ENCODE peak calls at places on chromosome 10, in six cellular contexts. One of them, this sample, is unnamed.

GRCh38 chr10:77507313-77507712 is 130.3 kb downstream of the KCNMA1 start:
- DNase-seq in sigmoid colon: no peak
- DNase-seq in lower lobe of right lung: no peak
- DNase-seq in CD8-positive, alpha-beta T cell: no peak
- DNase-seq in transverse colon: no peak
- DNase-seq in PC-3: peak
- DNase-seq in this sample: no peak

GRCh38 chr10:62380002-62380401 is 5.8 kb downstream of the ZNF365 start:
- DNase-seq in sigmoid colon: no peak
- DNase-seq in lower lobe of right lung: no peak
- DNase-seq in CD8-positive, alpha-beta T cell: no peak
- DNase-seq in transverse colon: no peak
- DNase-seq in PC-3: peak
- DNase-seq in this sample: no peak

GRCh38 chr10:84375011-84375410 is 46.6 kb downstream of the CCSER2 start:
- DNase-seq in sigmoid colon: no peak
- DNase-seq in lower lobe of right lung: no peak
- DNase-seq in CD8-positive, alpha-beta T cell: peak
- DNase-seq in transverse colon: no peak
- DNase-seq in PC-3: peak
- DNase-seq in this sample: no peak

GRCh38 chr10:48309711-48310226 is 3.3 kb downstream of the MAPK8 start:
- DNase-seq in sigmoid colon: no peak
- DNase-seq in lower lobe of right lung: no peak
- DNase-seq in CD8-positive, alpha-beta T cell: no peak
- DNase-seq in transverse colon: no peak
- DNase-seq in PC-3: peak
- DNase-seq in this sample: no peak

GRCh38 chr10:21524526-21525366 is 736 bp downstream of the SKIDA1 start:
- DNase-seq in sigmoid colon: no peak
- DNase-seq in lower lobe of right lung: peak
- DNase-seq in CD8-positive, alpha-beta T cell: no peak
- DNase-seq in transverse colon: no peak
- DNase-seq in PC-3: no peak
- DNase-seq in this sample: no peak

GRCh38 chr10:132591166-132591971 is 53.8 kb downstream of the INPP5A start:
- DNase-seq in sigmoid colon: peak
- DNase-seq in lower lobe of right lung: no peak
- DNase-seq in CD8-positive, alpha-beta T cell: no peak
- DNase-seq in transverse colon: peak
- DNase-seq in PC-3: peak
- DNase-seq in this sample: no peak

GRCh38 chr10:85651507-85651902 is 715.1 kb downstream of the GRID1 start:
- DNase-seq in sigmoid colon: no peak
- DNase-seq in lower lobe of right lung: no peak
- DNase-seq in CD8-positive, alpha-beta T cell: no peak
- DNase-seq in transverse colon: no peak
- DNase-seq in PC-3: no peak
- DNase-seq in this sample: no peak

GRCh38 chr10:73413108-73413527 is 740 bp downstream of the ANXA7 start:
- DNase-seq in sigmoid colon: peak
- DNase-seq in lower lobe of right lung: no peak
- DNase-seq in CD8-positive, alpha-beta T cell: peak
- DNase-seq in transverse colon: peak
- DNase-seq in PC-3: peak
- DNase-seq in this sample: no peak

GRCh38 chr10:104090597-104090996 is 4.9 kb upstream of the COL17A1 start:
- DNase-seq in sigmoid colon: no peak
- DNase-seq in lower lobe of right lung: no peak
- DNase-seq in CD8-positive, alpha-beta T cell: no peak
- DNase-seq in transverse colon: no peak
- DNase-seq in PC-3: no peak
- DNase-seq in this sample: no peak

GRCh38 chr10:115129752-115130151 is 36.6 kb downstream of the ATRNL1 start:
- DNase-seq in sigmoid colon: no peak
- DNase-seq in lower lobe of right lung: no peak
- DNase-seq in CD8-positive, alpha-beta T cell: no peak
- DNase-seq in transverse colon: no peak
- DNase-seq in PC-3: peak
- DNase-seq in this sample: no peak

GRCh38 chr10:63799511-63799910 is 278.3 kb downstream of the REEP3 start:
- DNase-seq in sigmoid colon: no peak
- DNase-seq in lower lobe of right lung: no peak
- DNase-seq in CD8-positive, alpha-beta T cell: no peak
- DNase-seq in transverse colon: no peak
- DNase-seq in PC-3: no peak
- DNase-seq in this sample: no peak

GRCh38 chr10:71916827-71917226 is 47.4 kb upstream of the CHST3 start:
- DNase-seq in sigmoid colon: no peak
- DNase-seq in lower lobe of right lung: no peak
- DNase-seq in CD8-positive, alpha-beta T cell: no peak
- DNase-seq in transverse colon: no peak
- DNase-seq in PC-3: no peak
- DNase-seq in this sample: no peak

GRCh38 chr10:44724415-44725174 is 186.5 kb upstream of the TMEM72 start:
- DNase-seq in sigmoid colon: no peak
- DNase-seq in lower lobe of right lung: no peak
- DNase-seq in CD8-positive, alpha-beta T cell: no peak
- DNase-seq in transverse colon: no peak
- DNase-seq in PC-3: peak
- DNase-seq in this sample: no peak

GRCh38 chr10:28359334-28359733 is 56.5 kb upstream of the MPP7 start:
- DNase-seq in sigmoid colon: no peak
- DNase-seq in lower lobe of right lung: no peak
- DNase-seq in CD8-positive, alpha-beta T cell: no peak
- DNase-seq in transverse colon: no peak
- DNase-seq in PC-3: peak
- DNase-seq in this sample: no peak

GRCh38 chr10:5641501-5641900 is 24.9 kb downstream of the ASB13 start:
- DNase-seq in sigmoid colon: no peak
- DNase-seq in lower lobe of right lung: peak
- DNase-seq in CD8-positive, alpha-beta T cell: no peak
- DNase-seq in transverse colon: no peak
- DNase-seq in PC-3: no peak
- DNase-seq in this sample: no peak

GRCh38 chr10:60082341-60083038 is 176.1 kb upstream of the CCDC6 start:
- DNase-seq in sigmoid colon: no peak
- DNase-seq in lower lobe of right lung: no peak
- DNase-seq in CD8-positive, alpha-beta T cell: no peak
- DNase-seq in transverse colon: no peak
- DNase-seq in PC-3: no peak
- DNase-seq in this sample: no peak

GRCh38 chr10:5888352-5888751 is 1.3 kb downstream of the ANKRD16 start:
- DNase-seq in sigmoid colon: no peak
- DNase-seq in lower lobe of right lung: no peak
- DNase-seq in CD8-positive, alpha-beta T cell: no peak
- DNase-seq in transverse colon: no peak
- DNase-seq in PC-3: peak
- DNase-seq in this sample: no peak

GRCh38 chr10:90893190-90893589 is 21.4 kb downstream of the RPP30 start:
- DNase-seq in sigmoid colon: no peak
- DNase-seq in lower lobe of right lung: no peak
- DNase-seq in CD8-positive, alpha-beta T cell: no peak
- DNase-seq in transverse colon: no peak
- DNase-seq in PC-3: no peak
- DNase-seq in this sample: no peak

GRCh38 chr10:55370021-55370420 is 569.0 kb upstream of the PCDH15 start:
- DNase-seq in sigmoid colon: no peak
- DNase-seq in lower lobe of right lung: no peak
- DNase-seq in CD8-positive, alpha-beta T cell: no peak
- DNase-seq in transverse colon: no peak
- DNase-seq in PC-3: peak
- DNase-seq in this sample: no peak

GRCh38 chr10:125144209-125144608 is 16.2 kb downstream of the CTBP2 start:
- DNase-seq in sigmoid colon: no peak
- DNase-seq in lower lobe of right lung: no peak
- DNase-seq in CD8-positive, alpha-beta T cell: no peak
- DNase-seq in transverse colon: no peak
- DNase-seq in PC-3: no peak
- DNase-seq in this sample: no peak

DNA sequence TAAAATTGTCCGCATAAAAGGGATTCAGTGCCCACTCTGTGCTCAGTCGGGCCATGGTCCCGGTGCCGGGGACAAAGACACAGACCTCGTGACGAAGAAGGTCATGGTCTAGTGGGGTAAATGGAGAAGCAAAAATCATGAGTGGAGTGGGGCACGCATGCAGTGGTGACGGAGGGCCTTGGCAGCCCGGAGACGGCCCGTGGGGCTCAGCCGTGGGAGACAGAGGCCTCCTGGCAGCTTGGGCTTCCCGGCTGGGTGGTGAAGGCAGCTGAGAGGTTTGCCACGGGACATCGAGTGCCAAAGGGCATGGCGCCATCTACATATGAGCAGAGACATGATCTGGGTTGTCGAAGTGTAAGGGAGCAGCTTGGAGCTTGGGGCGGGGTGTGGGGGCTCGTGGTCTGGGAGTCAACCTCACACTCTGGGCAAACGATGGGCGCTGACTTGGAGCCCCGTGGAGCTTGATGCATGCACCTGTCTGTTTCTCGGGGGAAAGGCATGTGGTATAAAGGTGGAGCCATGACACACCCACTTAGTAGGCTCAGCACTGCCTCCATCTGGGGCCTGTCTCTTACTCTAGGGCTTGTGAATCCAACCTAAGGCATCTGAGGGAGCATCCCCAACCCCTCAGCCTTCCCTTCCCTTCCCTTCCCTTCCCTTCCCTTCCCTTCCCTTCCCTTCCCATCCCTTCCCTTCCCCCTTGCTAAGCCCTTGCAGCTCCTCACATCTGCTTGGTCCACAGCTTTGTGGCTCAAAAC is 151.0 kb upstream of the INSYN2A start:
- DNase-seq in sigmoid colon: no peak
- DNase-seq in lower lobe of right lung: no peak
- DNase-seq in CD8-positive, alpha-beta T cell: no peak
- DNase-seq in transverse colon: no peak
- DNase-seq in PC-3: no peak
- DNase-seq in this sample: no peak
- TF ChIP-seq CTCF in sigmoid colon: no peak
- TF ChIP-seq CTCF in lower lobe of right lung: no peak
- TF ChIP-seq CTCF in CD8-positive, alpha-beta T cell: no peak
- TF ChIP-seq CTCF in transverse colon: no peak
- TF ChIP-seq CTCF in PC-3: no peak
- TF ChIP-seq CTCF in this sample: no peak

DNA sequence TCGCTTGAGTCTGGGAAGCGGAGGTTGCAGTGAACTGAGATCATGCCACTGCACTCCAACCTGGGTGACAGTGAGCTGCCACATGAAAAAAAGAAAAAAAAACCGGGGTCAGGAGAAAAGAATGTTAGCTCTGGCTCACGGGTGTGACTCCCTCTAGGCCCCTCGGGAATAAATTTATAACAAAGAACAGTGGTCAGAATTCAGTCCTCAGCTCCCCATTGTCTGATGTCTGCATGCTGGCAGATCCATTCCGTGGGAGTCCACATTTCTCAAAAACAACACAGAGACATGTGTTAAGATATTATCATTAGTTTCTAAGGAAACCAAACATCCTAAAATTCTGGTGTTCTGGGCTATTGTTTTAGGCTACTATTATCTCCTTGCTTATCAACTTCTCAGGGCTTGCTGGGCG is 90.6 kb downstream of the MARCHF5 start:
- DNase-seq in sigmoid colon: no peak
- DNase-seq in lower lobe of right lung: no peak
- DNase-seq in CD8-positive, alpha-beta T cell: no peak
- DNase-seq in transverse colon: no peak
- DNase-seq in PC-3: no peak
- DNase-seq in this sample: no peak
- H3K4me3 ChIP-seq in sigmoid colon: no peak
- H3K4me3 ChIP-seq in lower lobe of right lung: no peak
- H3K4me3 ChIP-seq in CD8-positive, alpha-beta T cell: no peak
- H3K4me3 ChIP-seq in transverse colon: no peak
- H3K4me3 ChIP-seq in PC-3: no peak
- H3K4me3 ChIP-seq in this sample: no peak

DNA sequence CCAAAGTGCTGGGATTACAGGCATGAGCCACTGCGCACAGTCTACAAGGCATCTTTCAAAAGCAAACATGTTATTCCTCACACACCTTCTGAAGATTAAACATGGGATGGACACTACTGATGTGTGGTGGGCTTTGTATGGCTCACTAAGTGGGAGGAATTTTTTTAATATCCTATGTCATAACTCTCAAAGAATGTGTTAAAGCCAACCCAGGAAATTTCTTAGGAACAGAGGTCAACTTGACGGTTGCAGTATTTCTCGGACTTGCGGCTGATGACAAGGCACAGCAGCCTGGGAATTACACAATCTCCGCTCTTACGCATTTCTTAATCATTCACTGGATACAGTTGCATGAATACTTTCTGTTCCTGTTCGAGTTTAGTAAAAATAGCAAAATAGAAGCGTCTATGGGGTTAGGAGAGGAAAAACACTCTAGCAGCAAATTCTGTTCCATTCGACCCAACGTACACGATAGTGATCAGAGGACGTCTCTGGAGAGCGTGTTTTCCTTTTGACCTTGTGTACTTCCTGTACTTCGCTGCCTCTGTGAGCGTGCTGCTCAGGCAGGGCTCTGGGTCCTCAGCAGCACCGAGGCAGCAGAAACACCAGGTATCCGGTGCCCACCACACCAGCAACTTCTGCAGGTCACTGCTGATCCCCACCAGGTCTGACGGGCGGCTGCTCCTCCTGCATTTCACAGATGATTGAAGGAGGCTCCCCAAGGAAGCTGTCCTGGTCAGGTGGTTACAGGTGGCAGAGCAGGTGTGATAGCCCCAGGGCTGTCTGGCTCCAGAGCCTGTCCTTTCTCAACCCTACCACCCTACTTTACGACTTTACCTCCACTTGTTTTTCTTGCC is 26.4 kb upstream of the SRGN start:
- DNase-seq in sigmoid colon: peak
- DNase-seq in lower lobe of right lung: peak
- DNase-seq in CD8-positive, alpha-beta T cell: no peak
- DNase-seq in transverse colon: peak
- DNase-seq in PC-3: peak
- DNase-seq in this sample: peak
- H3K27ac ChIP-seq in sigmoid colon: peak
- H3K27ac ChIP-seq in lower lobe of right lung: peak
- H3K27ac ChIP-seq in CD8-positive, alpha-beta T cell: no peak
- H3K27ac ChIP-seq in transverse colon: peak
- H3K27ac ChIP-seq in PC-3: peak
- H3K27ac ChIP-seq in this sample: peak

GRCh38 chr10:116809528-116810500 is 39.5 kb upstream of the ENO4 start:
- DNase-seq in sigmoid colon: peak
- DNase-seq in lower lobe of right lung: no peak
- DNase-seq in CD8-positive, alpha-beta T cell: no peak
- DNase-seq in transverse colon: peak
- DNase-seq in PC-3: no peak
- DNase-seq in this sample: no peak
- TF ChIP-seq CTCF in sigmoid colon: no peak
- TF ChIP-seq CTCF in lower lobe of right lung: peak
- TF ChIP-seq CTCF in CD8-positive, alpha-beta T cell: no peak
- TF ChIP-seq CTCF in transverse colon: peak
- TF ChIP-seq CTCF in PC-3: peak
- TF ChIP-seq CTCF in this sample: peak

GRCh38 chr10:88975377-88975720 is 15.2 kb upstream of the FAS start:
- DNase-seq in sigmoid colon: no peak
- DNase-seq in lower lobe of right lung: no peak
- DNase-seq in CD8-positive, alpha-beta T cell: no peak
- DNase-seq in transverse colon: no peak
- DNase-seq in PC-3: peak
- DNase-seq in this sample: no peak
- H3K4me3 ChIP-seq in sigmoid colon: peak
- H3K4me3 ChIP-seq in lower lobe of right lung: peak
- H3K4me3 ChIP-seq in CD8-positive, alpha-beta T cell: peak
- H3K4me3 ChIP-seq in transverse colon: peak
- H3K4me3 ChIP-seq in PC-3: peak
- H3K4me3 ChIP-seq in this sample: peak

This sample was measured in upper lobe of right lung.